ENCODE peak calls at places on chromosomes 6 and 20, in six cellular contexts. M, Q, L, B, N and A are unnamed samples.
A peak's percentile ranks its signal among the peaks of the same experiment; 100 is the strongest.

GRCh38 chr20:58398254-58398653 is 9.2 kb downstream of the VAPB start:
- ATAC-seq in M (no peak), Q (no peak), L (no peak), B (no peak), N (no peak), A (no peak)

GRCh38 chr20:58851969-58852458 is 502 bp upstream of the GNAS start:
- ATAC-seq in M (no peak), Q (no peak), L (no peak), B (no peak), N (no peak), A (no peak)

GRCh38 chr6:103327079-103327478 is 1532.6 kb downstream of the HACE1 start:
- ATAC-seq in M (no peak), Q (no peak), L (no peak), B (no peak), N (no peak), A (no peak)

GRCh38 chr6:15661815-15662245 is 998 bp downstream of the DTNBP1 start:
- ATAC-seq in M (no peak), Q (no peak), L (no peak), B (peak; percentile 11), N (no peak), A (no peak)

GRCh38 chr6:25447570-25447929 is 168.4 kb downstream of the CARMIL1 start:
- ATAC-seq in M (peak; percentile 72), Q (no peak), L (no peak), B (no peak), N (no peak), A (no peak)

GRCh38 chr6:107744927-107745326 is 79.2 kb downstream of the SCML4 start:
- ATAC-seq in M (no peak), Q (no peak), L (no peak), B (no peak), N (no peak), A (no peak)

GRCh38 chr6:43803055-43803782 is 33.2 kb downstream of the VEGFA start:
- ATAC-seq in M (no peak), Q (no peak), L (no peak), B (no peak), N (peak; percentile 65), A (no peak)

GRCh38 chr6:15881150-15881549 is 218.3 kb upstream of the DTNBP1 start:
- ATAC-seq in M (peak; percentile 63), Q (no peak), L (no peak), B (no peak), N (peak; percentile 67), A (no peak)

GRCh38 chr6:90230547-90231240 is 65.9 kb downstream of the BACH2 start:
- ATAC-seq in M (peak; percentile 52), Q (no peak), L (peak; percentile 50), B (peak; percentile 26), N (no peak), A (no peak)

GRCh38 chr6:7770601-7771000 is 44.7 kb downstream of the BMP6 start:
- ATAC-seq in M (no peak), Q (no peak), L (no peak), B (no peak), N (no peak), A (no peak)

GRCh38 chr20:32457476-32457986 is 99.4 kb downstream of the ASXL1 start:
- ATAC-seq in M (peak; percentile 84), Q (peak; percentile 84), L (peak; percentile 63), B (peak; percentile 87), N (peak; percentile 91), A (peak; percentile 37)

GRCh38 chr6:150201791-150202329 is 59.0 kb downstream of the PPP1R14C start:
- ATAC-seq in M (no peak), Q (no peak), L (no peak), B (peak; percentile 22), N (no peak), A (peak; percentile 6)

GRCh38 chr6:142569676-142570075 is 267.9 kb downstream of the ADGRG6 start:
- ATAC-seq in M (no peak), Q (no peak), L (no peak), B (peak; percentile 51), N (no peak), A (no peak)

GRCh38 chr6:111683749-111684267 is 78.1 kb upstream of the TRAF3IP2 start:
- ATAC-seq in M (peak; percentile 55), Q (peak; percentile 73), L (peak; percentile 69), B (no peak), N (peak; percentile 88), A (no peak)

GRCh38 chr6:151566557-151566956 is 72.7 kb downstream of the CCDC170 start:
- ATAC-seq in M (no peak), Q (no peak), L (no peak), B (no peak), N (no peak), A (peak; percentile 50)

GRCh38 chr20:45087115-45087785 is 13.7 kb downstream of the KCNS1 start:
- ATAC-seq in M (no peak), Q (no peak), L (no peak), B (no peak), N (no peak), A (no peak)

GRCh38 chr20:64065062-64065972 is 2.3 kb downstream of the TCEA2 start:
- ATAC-seq in M (no peak), Q (no peak), L (no peak), B (no peak), N (no peak), A (no peak)

GRCh38 chr6:17972978-17973622 is 14.3 kb downstream of the KIF13A start:
- ATAC-seq in M (peak; percentile 77), Q (no peak), L (no peak), B (no peak), N (no peak), A (no peak)

GRCh38 chr20:8039048-8039447 is 19.5 kb upstream of the TMX4 start:
- ATAC-seq in M (no peak), Q (no peak), L (no peak), B (peak; percentile 29), N (no peak), A (no peak)